ENCODE peak calls at places on chromosomes 3 and 15, in nine cellular contexts. J is psoas muscle, Y is cardiac fibroblast, B is fibroblast of lung, L is spleen, H is ovary, M is lower leg skin, E is A549, S is mucosa of descending colon. U is an unnamed sample.

GRCh38 chr15:98616397-98616796 is 31.9 kb upstream of the IGF1R start:
- DNase-seq in B (no peak), M (peak), L (no peak), S (no peak), J (no peak), Y (no peak), E (no peak), H (no peak), U (no peak)

GRCh38 chr15:57675481-57676181 is 30.9 kb upstream of the POLR2M start:
- DNase-seq in M (no peak), H (no peak), S (no peak), L (no peak), B (no peak), J (no peak), Y (no peak), E (no peak), U (no peak)

GRCh38 chr3:55929154-55929869 is 442.2 kb upstream of the WNT5A start:
- DNase-seq in Y (no peak), E (no peak), M (no peak), L (no peak), B (no peak), J (no peak), H (no peak), S (peak), U (no peak)

GRCh38 chr3:38047896-38048295 is 8.9 kb downstream of the DLEC1 start:
- DNase-seq in E (no peak), M (no peak), L (no peak), S (no peak), B (no peak), H (no peak), Y (no peak), J (no peak), U (no peak)

GRCh38 chr3:78163379-78163778 is 1123.5 kb downstream of the ROBO2 start:
- DNase-seq in J (no peak), L (no peak), M (no peak), S (no peak), Y (no peak), H (no peak), E (no peak), B (no peak), U (no peak)

GRCh38 chr3:28252016-28252415 is 10.6 kb downstream of the CMC1 start:
- DNase-seq in E (no peak), M (no peak), Y (no peak), J (no peak), B (no peak), S (no peak), L (no peak), H (no peak), U (no peak)

GRCh38 chr3:74409066-74409465 is 205.4 kb downstream of the CNTN3 start:
- DNase-seq in B (no peak), J (no peak), H (no peak), Y (no peak), S (no peak), E (no peak), L (no peak), M (no peak), U (no peak)

GRCh38 chr3:129525341-129525968 is 3.0 kb upstream of the RHO start:
- DNase-seq in S (no peak), M (no peak), J (no peak), H (no peak), E (no peak), Y (peak), B (peak), L (peak), U (no peak)

GRCh38 chr15:53230473-53230872 is 440.3 kb upstream of the ONECUT1 start:
- DNase-seq in E (no peak), Y (no peak), H (no peak), L (no peak), J (no peak), S (no peak), B (no peak), M (no peak), U (no peak)

GRCh38 chr15:44340410-44340809 is 51.9 kb downstream of the GOLM2 start:
- DNase-seq in Y (peak), J (no peak), S (no peak), B (peak), E (no peak), M (no peak), L (no peak), H (no peak), U (no peak)

GRCh38 chr3:54665201-54665600 is 262.7 kb downstream of the LRTM1 start:
- DNase-seq in L (no peak), Y (no peak), S (no peak), M (no peak), J (no peak), B (no peak), E (no peak), H (no peak), U (no peak)

DNA sequence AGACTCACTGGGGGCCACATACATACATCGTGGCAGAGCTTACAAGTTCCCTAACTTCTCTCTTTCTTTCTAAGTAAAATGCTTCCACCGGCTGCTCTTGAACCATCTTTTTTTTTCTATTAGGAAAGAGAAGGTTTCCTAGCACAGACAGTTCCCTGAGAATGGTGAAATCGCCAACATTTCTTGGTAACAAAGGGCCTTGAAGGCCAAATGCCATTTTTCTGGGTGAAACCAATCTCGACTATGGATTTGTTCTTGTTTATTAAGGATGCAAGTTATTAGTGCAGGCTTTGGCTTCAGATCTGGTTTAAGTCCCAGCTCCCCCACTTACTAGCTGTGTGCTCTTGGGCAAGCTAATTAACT is 3.0 kb downstream of the LMCD1 start:
- DNase-seq in M (no peak), S (no peak), L (no peak), B (no peak), Y (no peak), E (no peak), H (no peak), J (no peak), U (no peak)
- H3K4me3 ChIP-seq in M (no peak), S (no peak), L (peak), B (no peak), Y (peak), E (no peak), H (peak), J (peak), U (no peak)

GRCh38 chr3:188817920-188818239 is 353.9 kb upstream of the TPRG1 start:
- DNase-seq in M (no peak), L (no peak), H (no peak), E (no peak), B (no peak), Y (no peak), S (no peak), J (no peak), U (no peak)
- TF ChIP-seq CTCF in M (no peak), L (no peak), H (no peak), E (no peak), B (no peak), Y (no peak), S (no peak), J (no peak), U (no peak)

DNA sequence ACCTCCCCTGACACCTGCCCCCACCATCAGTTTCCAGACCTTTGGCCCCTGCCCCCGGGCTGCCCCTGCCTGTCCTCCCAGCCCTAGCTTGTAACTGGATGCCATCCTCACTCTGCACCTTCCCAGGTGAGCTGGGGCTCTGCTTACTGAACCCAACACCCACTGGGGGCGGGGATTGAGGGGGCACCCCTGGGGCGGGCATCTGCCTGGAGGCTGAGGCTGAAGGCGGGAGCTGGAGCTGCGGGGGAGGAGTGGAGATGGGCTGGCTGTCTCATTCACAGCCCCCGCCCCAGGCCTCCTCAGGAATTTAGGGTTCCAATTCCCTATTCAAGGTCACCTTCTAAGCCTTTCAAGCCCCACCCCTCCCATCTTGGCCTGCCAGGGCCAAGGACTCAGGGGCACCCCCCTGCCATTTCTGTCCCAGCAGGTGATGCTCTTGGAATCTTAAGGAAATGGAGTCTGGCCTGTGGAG is 17.7 kb downstream of the PIF1 start:
- DNase-seq in L (peak), H (no peak), S (no peak), B (no peak), J (no peak), Y (no peak), E (no peak), M (no peak), U (no peak)
- H3K4me3 ChIP-seq in L (no peak), H (no peak), S (no peak), B (no peak), J (no peak), Y (no peak), E (no peak), M (no peak), U (no peak)

DNA sequence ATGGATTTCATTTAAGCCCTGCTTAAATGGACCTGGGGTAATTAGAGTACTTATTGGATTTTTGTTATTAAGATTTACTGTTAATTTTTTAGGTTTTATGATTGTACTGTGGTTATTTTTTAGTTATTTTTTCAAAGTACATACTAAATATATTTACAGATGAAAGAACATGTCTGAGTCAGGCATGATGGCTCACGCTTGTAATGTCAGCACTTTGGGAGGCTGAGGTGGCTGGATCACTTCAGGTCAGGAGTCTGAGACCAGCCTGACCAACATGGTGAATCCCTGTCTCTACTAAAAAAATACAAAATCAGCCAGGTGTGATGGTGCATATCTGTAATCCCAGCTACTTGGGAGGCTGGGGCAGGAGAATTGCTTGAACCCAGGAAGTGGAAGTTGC is 16.2 kb upstream of the RPL24 start:
- DNase-seq in J (no peak), H (no peak), B (no peak), M (no peak), Y (no peak), L (no peak), E (no peak), S (no peak), U (no peak)
- TF ChIP-seq CTCF in J (no peak), H (no peak), B (no peak), M (no peak), Y (no peak), L (no peak), E (no peak), S (no peak), U (no peak)

U was measured in Peyer's patch.